ENCODE peak calls at places on chromosomes 7 and 10, in seven cellular contexts. Z is cardiac muscle cell, S is aorta, O is heart left ventricle, A is prostate gland, V is spleen, B is GM23248. U is an unnamed sample.

GRCh38 chr7:102292813-102293798 is 6.4 kb downstream of the SH2B2 start:
- DNase-seq in Z (no peak), S (no peak), B (peak; percentile 19), V (no peak), O (no peak), A (no peak), U (no peak)

GRCh38 chr10:132131581-132132250 is 55.0 kb upstream of the DPYSL4 start:
- DNase-seq in A (no peak), Z (no peak), V (peak; percentile 64), S (peak; percentile 30), O (peak; percentile 13), B (no peak), U (no peak)

GRCh38 chr7:122528879-122529481 is 169.9 kb downstream of the RNF133 start:
- DNase-seq in Z (peak; percentile 67), A (no peak), V (no peak), S (no peak), B (peak; percentile 62), O (no peak), U (no peak)

GRCh38 chr7:29622335-29623265 is 59.0 kb downstream of the PRR15 start:
- DNase-seq in Z (peak; percentile 83), S (no peak), B (peak; percentile 98), V (no peak), O (no peak), A (no peak), U (no peak)

GRCh38 chr7:150994141-150994837 is 3.5 kb downstream of the NOS3 start:
- DNase-seq in V (peak; percentile 88), O (peak; percentile 83), Z (peak; percentile 65), S (no peak), A (no peak), B (no peak), U (no peak)

GRCh38 chr7:50739744-50740455 is 42.8 kb downstream of the GRB10 start:
- DNase-seq in A (no peak), Z (peak; percentile 25), V (peak; percentile 78), S (no peak), O (no peak), B (peak; percentile 38), U (peak; percentile 4)

GRCh38 chr7:38822556-38822955 is 86.4 kb downstream of the VPS41 start:
- DNase-seq in B (peak; percentile 4), Z (no peak), A (no peak), S (no peak), O (no peak), V (no peak), U (no peak)

GRCh38 chr7:148735967-148736366 is 37.3 kb downstream of the CUL1 start:
- DNase-seq in A (no peak), Z (no peak), O (no peak), V (no peak), S (no peak), B (no peak), U (no peak)

GRCh38 chr7:8177109-8177933 is 84.6 kb downstream of the ICA1 start:
- DNase-seq in B (no peak), S (no peak), V (no peak), Z (no peak), A (no peak), O (no peak), U (no peak)

GRCh38 chr7:114099337-114099736 is 180.5 kb upstream of the PPP1R3A start:
- DNase-seq in Z (no peak), B (no peak), O (no peak), V (no peak), S (no peak), A (no peak), U (no peak)

GRCh38 chr7:116732788-116733709 is 61.1 kb downstream of the MET start:
- DNase-seq in O (no peak), S (no peak), Z (no peak), V (no peak), A (no peak), B (no peak), U (no peak)

GRCh38 chr10:32377458-32378370 is 30.8 kb upstream of the EPC1 start:
- DNase-seq in O (peak; percentile 34), S (peak; percentile 56), V (no peak), A (no peak), B (peak; percentile 77), Z (peak; percentile 51), U (no peak)

GRCh38 chr7:30160329-30160728 is 25.5 kb downstream of the MTURN start:
- DNase-seq in O (no peak), B (no peak), V (no peak), Z (no peak), A (no peak), S (no peak), U (no peak)

GRCh38 chr10:26803849-26804248 is 56.9 kb downstream of the ABI1 start:
- DNase-seq in O (no peak), B (no peak), S (no peak), A (no peak), Z (no peak), V (no peak), U (no peak)
- H3K27ac ChIP-seq in O (no peak overlapping the region), B (no peak overlapping the region), S (no peak overlapping the region), A (no peak overlapping the region), Z (no peak overlapping the region), V (no peak overlapping the region), U (no peak overlapping the region)

GRCh38 chr10:61639952-61640351 is 22.8 kb upstream of the CABCOCO1 start:
- DNase-seq in Z (no peak), A (no peak), V (no peak), B (no peak), S (no peak), O (no peak), U (no peak)

GRCh38 chr10:61642692-61643091 is 20.0 kb upstream of the CABCOCO1 start:
- DNase-seq in Z (peak; percentile 91), V (no peak), S (no peak), A (no peak), O (no peak), B (peak; percentile 86), U (no peak)

GRCh38 chr10:61643316-61643751 is 19.4 kb upstream of the CABCOCO1 start:
- DNase-seq in O (no peak), A (no peak), Z (peak; percentile 70), S (no peak), V (no peak), B (peak; percentile 83), U (no peak)

GRCh38 chr10:61642073-61642637 is 20.6 kb upstream of the CABCOCO1 start:
- DNase-seq in S (no peak), B (peak; percentile 31), Z (no peak), V (no peak), O (no peak), A (no peak), U (no peak)

GRCh38 chr10:61640876-61641275 is 21.9 kb upstream of the CABCOCO1 start:
- DNase-seq in A (no peak), Z (no peak), S (no peak), B (no peak), O (no peak), V (no peak), U (no peak)
- H3K4me1 ChIP-seq in A (no peaks in the 10 kb centered on the region), Z (no peaks in the 10 kb centered on the region), S (no peaks in the 10 kb centered on the region), B (peaks cover 25% of the 10 kb centered on the region), O (no peaks in the 10 kb centered on the region), V (no peaks in the 10 kb centered on the region), U (no peaks in the 10 kb centered on the region)

DNA sequence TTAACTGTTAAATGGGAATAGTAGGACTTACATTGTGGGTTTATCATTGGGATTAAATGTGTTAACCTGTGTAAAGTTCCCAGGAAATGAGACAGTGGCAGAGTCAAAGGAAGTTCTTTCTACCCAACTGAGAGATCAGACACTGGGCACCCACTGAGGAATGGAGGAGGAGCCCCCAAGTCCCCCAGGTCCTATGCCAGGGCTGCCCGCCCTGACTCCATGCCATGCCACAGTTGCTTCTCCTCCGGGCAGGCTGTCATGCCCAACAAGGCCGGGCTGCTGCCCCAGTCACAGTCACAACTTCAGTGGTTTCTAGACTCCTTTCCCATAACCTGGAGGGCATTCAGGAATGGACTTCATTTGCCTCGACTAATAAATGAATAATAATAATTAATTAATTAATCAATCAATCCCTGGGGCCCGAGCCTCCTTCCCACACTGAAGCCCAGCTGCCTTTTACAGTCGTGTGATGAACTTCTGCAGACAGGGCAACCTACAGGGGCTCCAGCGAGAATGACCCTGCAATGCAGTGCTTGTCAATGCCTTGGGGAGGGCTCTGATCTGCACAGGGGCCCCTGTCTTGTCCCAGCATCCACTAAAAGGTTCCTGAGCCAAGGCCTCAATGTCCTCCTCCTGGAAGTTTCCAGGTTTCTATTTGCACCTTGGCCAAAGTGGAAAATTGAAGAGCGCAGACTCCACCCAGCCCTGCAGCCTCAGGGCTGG is 32.4 kb downstream of the DRGX start:
- DNase-seq in S (no peak), B (no peak), Z (no peak), O (no peak), A (no peak), V (no peak), U (no peak)
- H3K27me3 ChIP-seq in S (no peaks in the 10 kb centered on the region), B (peaks cover 11% of the 10 kb centered on the region), Z (no peaks in the 10 kb centered on the region), O (no peaks in the 10 kb centered on the region), A (peaks cover 4% of the 10 kb centered on the region), V (no peaks in the 10 kb centered on the region), U (no peaks in the 10 kb centered on the region)

DNA sequence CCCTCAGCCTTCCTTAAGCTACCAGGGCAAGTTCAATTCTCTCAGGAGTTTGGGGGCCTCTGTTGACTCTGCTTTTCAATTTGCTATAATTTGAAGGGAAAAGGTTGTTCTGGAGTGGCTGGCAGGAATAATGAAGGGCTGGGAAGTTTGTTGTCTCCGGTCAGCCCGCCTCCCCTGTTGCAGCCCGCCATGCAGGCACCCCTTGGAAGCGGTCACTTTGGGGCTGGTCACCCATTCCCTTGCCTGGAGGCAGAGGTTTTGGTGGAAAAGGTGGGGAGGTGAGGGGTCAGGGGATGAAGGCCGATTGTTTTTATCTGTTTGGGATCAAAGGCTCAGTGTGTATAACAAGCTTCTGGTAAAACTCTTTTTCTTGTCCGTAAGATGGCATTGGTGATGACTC is 79.1 kb downstream of the GRK5 start:
- DNase-seq in S (no peak), B (no peak), O (no peak), Z (no peak), V (no peak), A (no peak), U (no peak)
- H3K27ac ChIP-seq in S (no peak overlapping the region), B (no peak overlapping the region), O (no peak overlapping the region), Z (no peak overlapping the region), V (no peak overlapping the region), A (peak overlapping the region; percentile 83), U (no peak overlapping the region)

GRCh38 chr7:44309271-44310091 is 15.9 kb downstream of the CAMK2B start:
- DNase-seq in V (peak; percentile 87), B (peak; percentile 88), Z (peak; percentile 78), A (no peak), S (peak; percentile 80), O (peak; percentile 75), U (peak; percentile 20)
- H3K4me1 ChIP-seq in V (peaks cover 9% of the 10 kb centered on the region), B (no peaks in the 10 kb centered on the region), Z (no peaks in the 10 kb centered on the region), A (no peaks in the 10 kb centered on the region), S (no peaks in the 10 kb centered on the region), O (peaks cover 25% of the 10 kb centered on the region), U (peaks cover 6% of the 10 kb centered on the region)